ENCODE peak calls at places on chromosome 17, in nine cellular contexts. I is NCI-H1105; S is GM12892; W is GDM1; Q is NCI-H1694 treated with DMSO at 0.1 percent for 48 hours; J is activated CD4-positive, alpha-beta T cell treated with anti-CD3 and anti-CD28 coated beads for 24 hours; G is stimulated activated naive CD8-positive, alpha-beta T cell treated with anti-CD3 and anti-CD28 coated beads, Interleukin-15, Interleukin-2, amounts not matched to agents 100 U/mL and 50 U/mL, for 24 hours; E is stimulated activated CD8-positive, alpha-beta memory T cell treated with anti-CD3 and anti-CD28 coated beads, Interleukin-4, amount 100 ng/mL, for 1 hour; M is sciatic nerve. X is an unnamed sample.

GRCh38 chr17:79947351-79948031 is 88.2 kb downstream of the TBC1D16 start:
- DNase-seq in I (no peak), S (peak; percentile 3), W (no peak), Q (peak; percentile 74), J (no peak), G (no peak), E (no peak), M (peak; percentile 62), X (no peak)

GRCh38 chr17:38421224-38421841 is 6.9 kb upstream of the ARHGAP23 start:
- DNase-seq in I (no peak), S (no peak), W (no peak), Q (no peak), J (no peak), G (no peak), E (no peak), M (no peak), X (no peak)

GRCh38 chr17:66135896-66136295 is 56.0 kb downstream of the CEP112 start:
- DNase-seq in I (no peak), S (no peak), W (no peak), Q (no peak), J (no peak), G (no peak), E (no peak), M (no peak), X (no peak)

GRCh38 chr17:81219476-81220180 is 3.1 kb downstream of the CEP131 start:
- DNase-seq in I (no peak), S (no peak), W (no peak), Q (no peak), J (no peak), G (no peak), E (no peak), M (no peak), X (no peak)

GRCh38 chr17:48724241-48725004 is 1.4 kb downstream of the PRAC2 start:
- DNase-seq in I (peak; percentile 16), S (peak; percentile 48), W (peak; percentile 39), Q (peak; percentile 51), J (peak; percentile 76), G (peak; percentile 87), E (peak; percentile 63), M (peak; percentile 93), X (peak; percentile 26)

GRCh38 chr17:6494239-6494941 is 50.1 kb downstream of the PIMREG start:
- DNase-seq in I (no peak), S (no peak), W (no peak), Q (no peak), J (no peak), G (no peak), E (no peak), M (peak; percentile 26), X (no peak)

GRCh38 chr17:59001158-59001814 is 105.4 kb downstream of the TRIM37 start:
- DNase-seq in I (no peak), S (peak; percentile 41), W (peak; percentile 48), Q (no peak), J (peak; percentile 52), G (peak; percentile 69), E (peak; percentile 39), M (no peak), X (no peak)

GRCh38 chr17:72614871-72615626 is 477.4 kb downstream of the SLC39A11 start:
- DNase-seq in I (no peak), S (no peak), W (no peak), Q (no peak), J (no peak), G (no peak), E (no peak), M (peak; percentile 84), X (peak; percentile 86)

GRCh38 chr17:66494023-66494803 is 191.8 kb downstream of the PRKCA start:
- DNase-seq in I (no peak), S (no peak), W (peak; percentile 45), Q (peak; percentile 4), J (no peak), G (no peak), E (no peak), M (no peak), X (no peak)

GRCh38 chr17:82675476-82676245 is 22.8 kb downstream of the RAB40B start:
- DNase-seq in I (no peak), S (no peak), W (no peak), Q (no peak), J (no peak), G (no peak), E (no peak), M (no peak), X (no peak)

GRCh38 chr17:74943808-74944522 is 8.3 kb downstream of the OTOP3 start:
- DNase-seq in I (no peak), S (no peak), W (no peak), Q (no peak), J (no peak), G (no peak), E (no peak), M (no peak), X (no peak)

X was measured in anterior cingulate cortex.